ENCODE peak calls at places on chromosomes 2 and 18, in five cellular contexts. E is fibroblast of lung, T is GM23338, M is MM.1S, O is small intestine. B is an unnamed sample.
A peak's percentile ranks its signal among the peaks of the same experiment; 100 is the strongest.

GRCh38 chr2:19408592-19408991 is 50.2 kb upstream of the OSR1 start:
- DNase-seq in E (peak; percentile 66), O (no peak), M (no peak), T (no peak), B (no peak)

GRCh38 chr2:70381235-70381634 is 79.4 kb upstream of the FAM136A start:
- DNase-seq in T (no peak), E (peak; percentile 13), M (no peak), O (no peak), B (no peak)

GRCh38 chr2:23145460-23145859 is 239.5 kb upstream of the KLHL29 start:
- DNase-seq in T (no peak), M (no peak), O (no peak), E (no peak), B (no peak)

GRCh38 chr18:54197747-54198411 is 26.6 kb downstream of the MBD2 start:
- DNase-seq in O (no peak), E (no peak), M (no peak), T (no peak), B (no peak)

GRCh38 chr18:24983566-24983965 is 368.4 kb downstream of the ZNF521 start:
- DNase-seq in E (no peak), T (peak; percentile 76), O (no peak), M (no peak), B (no peak)

GRCh38 chr2:193895226-193895625 is 1700.5 kb upstream of the TMEFF2 start:
- DNase-seq in M (no peak), T (no peak), E (no peak), O (no peak), B (no peak)

GRCh38 chr2:114022360-114023085 is 132.6 kb downstream of the ACTR3 start:
- DNase-seq in E (peak; percentile 94), O (peak; percentile 79), T (no peak), M (no peak), B (no peak)

GRCh38 chr18:34806527-34806926 is 96.4 kb downstream of the DTNA start:
- DNase-seq in M (no peak), E (no peak), O (no peak), T (no peak), B (no peak)

GRCh38 chr18:3593381-3593903 is 143.5 kb downstream of the TGIF1 start:
- DNase-seq in E (peak; percentile 95), O (no peak), M (no peak), T (peak; percentile 59), B (no peak)

GRCh38 chr2:44477657-44478414 is 116.1 kb downstream of the CAMKMT start:
- DNase-seq in E (no peak), T (peak; percentile 59), M (no peak), O (no peak), B (no peak)

GRCh38 chr2:189533274-189534035 is 47.1 kb downstream of the SLC40A1 start:
- DNase-seq in E (no peak), O (peak; percentile 86), M (no peak), T (no peak), B (no peak)

GRCh38 chr2:128819092-128819491 is 500.4 kb upstream of the HS6ST1 start:
- DNase-seq in M (no peak), E (no peak), T (no peak), O (no peak), B (no peak)

GRCh38 chr2:119429225-119430000 is 2.2 kb upstream of the TMEM37 start:
- DNase-seq in E (peak; percentile 11), O (peak; percentile 32), T (no peak), M (peak; percentile 61), B (no peak)

GRCh38 chr2:112768432-112768831 is 4.0 kb upstream of the CKAP2L start:
- DNase-seq in T (no peak), E (no peak), O (peak; percentile 11), M (no peak), B (no peak)

GRCh38 chr2:236830931-236831330 is 254.8 kb upstream of the COPS8 start:
- DNase-seq in O (no peak), E (no peak), M (no peak), T (no peak), B (no peak)

GRCh38 chr18:80105369-80106167 is 3.5 kb upstream of the ADNP2 start:
- DNase-seq in T (no peak), M (no peak), E (no peak), O (no peak), B (no peak)

GRCh38 chr2:218040883-218041282 is 28.2 kb upstream of the RUFY4 start:
- DNase-seq in O (no peak), T (no peak), E (no peak), M (no peak), B (no peak)

GRCh38 chr2:181546086-181546485 is 88.9 kb downstream of the ITGA4 start:
- DNase-seq in M (no peak), O (no peak), E (peak; percentile 75), T (no peak), B (no peak)

GRCh38 chr18:77039196-77040140 is 93.1 kb downstream of the MBP start:
- DNase-seq in M (no peak), T (no peak), E (peak; percentile 51), O (no peak), B (no peak)

GRCh38 chr2:189179607-189179979 is at the start of gene COL5A2:
- DNase-seq in T (peak; percentile 55), M (no peak), E (peak; percentile 95), O (peak; percentile 2), B (no peak)

GRCh38 chr18:50749945-50750344 is 69.9 kb downstream of the MRO start:
- DNase-seq in M (no peak), E (no peak), T (no peak), O (no peak), B (no peak)

GRCh38 chr2:102049756-102050443 is 58.1 kb downstream of the IL1R2 start:
- DNase-seq in O (no peak), T (no peak), E (peak; percentile 16), M (no peak), B (no peak)

GRCh38 chr2:170155022-170155722 is 22.8 kb upstream of the MYO3B start:
- DNase-seq in T (peak; percentile 51), O (no peak), M (no peak), E (peak; percentile 51), B (no peak)

GRCh38 chr2:84126084-84126483 is 333.0 kb downstream of the SUCLG1 start:
- DNase-seq in T (no peak), E (no peak), M (no peak), O (no peak), B (no peak)

GRCh38 chr2:200765139-200765951 is 46.4 kb upstream of the BZW1 start:
- DNase-seq in E (peak; percentile 96), M (no peak), T (no peak), O (peak; percentile 10), B (no peak)

GRCh38 chr2:144181006-144181405 is 338.9 kb downstream of the ZEB2 start:
- DNase-seq in E (no peak), T (no peak), M (no peak), O (no peak), B (no peak)

GRCh38 chr2:122660786-122661634 is 905.6 kb downstream of the TSN start:
- DNase-seq in M (no peak), T (peak; percentile 96), E (no peak), O (no peak), B (no peak)

GRCh38 chr2:31244101-31244500 is 10.1 kb downstream of the EHD3 start:
- DNase-seq in T (no peak), O (no peak), E (no peak), M (no peak), B (no peak)

GRCh38 chr2:142307716-142308115 is 176.9 kb upstream of the LRP1B start:
- DNase-seq in O (no peak), E (no peak), M (no peak), T (no peak), B (no peak)

GRCh38 chr2:37856101-37856751 is 68.9 kb upstream of the RMDN2 start:
- DNase-seq in E (no peak), M (no peak), T (no peak), O (no peak), B (peak; percentile 65)

GRCh38 chr2:85468704-85469349 is 50.3 kb downstream of the SH2D6 start:
- DNase-seq in E (peak; percentile 79), O (peak; percentile 94), T (peak; percentile 83), M (no peak), B (no peak)

GRCh38 chr18:59737776-59738295 is 40.6 kb upstream of the CCBE1 start:
- DNase-seq in M (no peak), E (no peak), T (no peak), O (no peak), B (no peak)

GRCh38 chr2:166106431-166107015 is 21.3 kb downstream of the SCN1A start:
- DNase-seq in M (no peak), O (no peak), E (no peak), T (peak; percentile 76), B (no peak)

DNA sequence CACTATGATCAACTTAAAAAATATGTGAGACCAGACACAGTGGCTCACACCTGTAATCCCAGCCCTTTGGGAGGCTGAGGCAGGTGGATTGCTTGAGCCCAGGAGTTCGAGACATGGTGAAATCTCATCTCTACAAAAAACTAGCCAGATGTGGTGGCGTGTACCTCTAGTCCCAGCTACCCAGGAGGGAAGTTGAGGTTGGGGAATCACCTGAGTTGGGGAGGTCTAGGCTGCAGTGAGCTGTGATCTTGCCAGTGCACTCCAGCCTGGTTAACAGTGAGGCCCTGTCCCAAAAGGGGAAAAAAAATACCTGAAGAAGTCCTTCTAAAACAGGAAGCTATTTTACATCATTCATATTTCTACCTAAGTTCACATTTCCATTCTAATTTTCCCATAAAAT is 144.0 kb downstream of the EML6 start:
- DNase-seq in E (no peak), O (no peak), M (no peak), T (no peak), B (no peak)
- H3K36me3 ChIP-seq in E (no peaks in the 10 kb centered on the region), O (no peaks in the 10 kb centered on the region), M (no peaks in the 10 kb centered on the region), T (no peaks in the 10 kb centered on the region), B (no peaks in the 10 kb centered on the region)

GRCh38 chr2:156065912-156066311 is 266.6 kb downstream of the NR4A2 start:
- DNase-seq in M (peak; percentile 34), O (peak; percentile 25), T (peak; percentile 57), E (no peak), B (no peak)

DNA sequence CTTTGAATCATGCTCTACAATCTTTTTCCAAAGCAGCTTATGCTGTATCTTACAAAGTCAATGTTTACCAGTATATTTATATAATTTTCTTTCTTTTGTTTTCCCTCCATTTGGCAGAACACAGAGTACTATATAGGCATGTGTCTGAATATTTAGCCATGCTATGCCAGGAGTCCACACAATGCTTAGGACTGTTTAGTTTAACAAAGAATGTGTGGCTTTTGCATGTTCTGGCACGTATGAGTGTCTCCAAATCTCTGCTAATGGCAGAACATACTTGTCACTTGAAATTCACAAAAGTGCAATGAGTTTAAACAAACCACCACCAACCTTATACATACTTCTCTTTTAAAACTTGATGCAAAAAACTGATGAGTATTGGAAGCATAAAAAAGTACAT is 268.0 kb downstream of the NR4A2 start:
- DNase-seq in T (no peak), E (no peak), O (no peak), M (no peak), B (no peak)
- H3K4me3 ChIP-seq in T (no peak overlapping the region), E (no peak overlapping the region), O (no peak overlapping the region), M (no peak overlapping the region), B (no peak overlapping the region)

GRCh38 chr2:239523147-239523943 is 122.5 kb upstream of the HDAC4 start:
- DNase-seq in M (no peak), E (no peak), O (no peak), T (no peak), B (no peak)
- H3K27me3 ChIP-seq in M (no peaks in the 10 kb centered on the region), E (no peaks in the 10 kb centered on the region), O (no peaks in the 10 kb centered on the region), T (no peaks in the 10 kb centered on the region), B (no peaks in the 10 kb centered on the region)

DNA sequence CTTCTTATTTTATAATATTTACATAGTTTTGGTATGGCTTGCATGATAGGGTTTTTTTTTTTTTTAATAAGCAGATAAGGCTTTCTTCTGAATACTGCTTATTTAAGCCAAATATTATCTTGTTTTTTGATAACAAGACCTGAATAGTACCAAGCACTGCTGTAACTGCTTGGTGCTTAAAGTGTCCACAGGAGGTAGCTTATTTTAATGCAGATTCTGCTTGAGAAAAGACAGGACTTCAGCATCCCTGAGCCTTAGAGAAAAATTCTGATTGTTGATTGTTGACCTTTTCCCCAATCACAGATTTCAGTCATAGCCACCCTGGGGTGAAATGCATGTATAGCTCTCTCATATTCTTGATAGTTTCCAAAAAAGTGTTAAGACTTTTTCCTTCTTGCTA is 336.4 kb downstream of the CTNNA2 start:
- DNase-seq in E (no peak), M (no peak), T (no peak), O (no peak), B (no peak)
- H3K36me3 ChIP-seq in E (no peaks in the 10 kb centered on the region), M (no peaks in the 10 kb centered on the region), T (no peaks in the 10 kb centered on the region), O (no peaks in the 10 kb centered on the region), B (no peaks in the 10 kb centered on the region)